ENCODE peak calls at places on chromosome 7, in seven cellular contexts. A, H, C, R, W, L and K are unnamed samples.
A peak's percentile ranks its signal among the peaks of the same experiment; 100 is the strongest.

GRCh38 chr7:159237022-159237421 is 92.4 kb upstream of the VIPR2 start:
- DNase-seq in A (no peak), H (no peak), C (no peak), R (no peak), W (no peak), L (no peak), K (no peak)

GRCh38 chr7:123876557-123877256 is 31.7 kb downstream of the HYAL4 start:
- DNase-seq in A (no peak), H (no peak), C (no peak), R (no peak), W (no peak), L (no peak), K (no peak)

GRCh38 chr7:5177060-5177459 is 13.0 kb upstream of the WIPI2 start:
- DNase-seq in A (peak; percentile 93), H (peak; percentile 73), C (peak; percentile 25), R (peak; percentile 19), W (peak; percentile 75), L (peak; percentile 51), K (no peak)

GRCh38 chr7:44187636-44188416 is 1.4 kb downstream of the GCK start:
- DNase-seq in A (no peak), H (peak; percentile 55), C (no peak), R (no peak), W (no peak), L (no peak), K (no peak)

GRCh38 chr7:13411151-13411550 is 578.3 kb downstream of the ETV1 start:
- DNase-seq in A (no peak), H (no peak), C (no peak), R (no peak), W (no peak), L (no peak), K (no peak)

GRCh38 chr7:55538538-55538937 is 33.8 kb downstream of the VOPP1 start:
- DNase-seq in A (no peak), H (no peak), C (peak; percentile 85), R (no peak), W (no peak), L (peak; percentile 90), K (no peak)

GRCh38 chr7:104327534-104327933 is 869 bp upstream of the LHFPL3 start:
- DNase-seq in A (no peak), H (no peak), C (no peak), R (no peak), W (no peak), L (no peak), K (no peak)

GRCh38 chr7:98282727-98283126 is 1.2 kb downstream of the BRI3 start:
- DNase-seq in A (no peak), H (no peak), C (no peak), R (no peak), W (no peak), L (peak; percentile 20), K (no peak)

GRCh38 chr7:132393789-132394261 is 182.4 kb downstream of the PLXNA4 start:
- DNase-seq in A (peak; percentile 60), H (no peak), C (no peak), R (peak; percentile 72), W (peak; percentile 53), L (peak; percentile 36), K (no peak)

GRCh38 chr7:147245274-147245673 is 1128.7 kb downstream of the CNTNAP2 start:
- DNase-seq in A (peak; percentile 45), H (no peak), C (no peak), R (peak; percentile 33), W (no peak), L (peak; percentile 15), K (no peak)

GRCh38 chr7:66524738-66525137 is 103.9 kb upstream of the KCTD7 start:
- DNase-seq in A (no peak), H (no peak), C (no peak), R (no peak), W (no peak), L (no peak), K (no peak)

GRCh38 chr7:76318488-76319353 is 16.2 kb downstream of the HSPB1 start:
- DNase-seq in A (peak; percentile 73), H (peak; percentile 83), C (peak; percentile 73), R (peak; percentile 86), W (peak; percentile 64), L (peak; percentile 88), K (peak; percentile 90)

GRCh38 chr7:70434376-70434775 is 697.6 kb upstream of the GALNT17 start:
- DNase-seq in A (no peak), H (no peak), C (no peak), R (no peak), W (no peak), L (no peak), K (no peak)

DNA sequence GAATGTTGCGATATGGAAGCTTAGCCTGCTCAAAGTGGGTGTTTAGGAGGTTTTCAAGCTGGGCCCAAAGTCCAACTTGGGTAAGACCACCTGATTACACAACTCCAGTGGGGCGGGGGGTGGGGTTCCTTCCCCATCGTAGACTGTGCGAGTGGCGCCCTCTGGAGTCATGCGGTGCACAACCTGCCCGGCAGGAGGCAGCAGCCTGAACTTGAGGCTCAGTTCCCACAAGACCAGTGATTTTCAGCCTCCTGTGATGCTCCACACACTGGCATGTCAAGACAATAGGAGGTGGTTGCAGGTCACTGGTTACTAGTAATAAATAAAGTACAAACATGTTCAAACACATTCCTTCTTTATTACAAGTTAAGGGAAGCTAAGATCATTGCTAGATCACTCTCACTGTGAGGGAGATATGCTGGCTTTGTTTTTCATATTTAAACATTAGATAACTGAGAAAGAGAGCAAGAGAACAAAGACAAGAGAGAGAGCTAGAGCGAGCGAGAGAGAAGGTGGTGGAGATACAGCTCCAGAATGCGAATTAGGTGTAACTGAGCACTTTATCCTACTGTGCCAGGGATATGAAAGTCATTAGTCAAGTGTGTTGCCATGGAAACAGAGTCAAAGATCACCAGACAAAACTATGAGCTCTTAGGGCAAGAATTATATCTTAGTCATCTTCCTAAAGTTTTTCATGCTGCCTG is 97.4 kb upstream of the BMPER start:
- DNase-seq in A (no peak), H (no peak), C (peak; percentile 78), R (no peak), W (peak; percentile 18), L (peak; percentile 82), K (no peak)
- TF ChIP-seq CTCF in A (peak; percentile 8), H (no peak), C (peak; percentile 55), R (no peak), W (no peak), L (peak; percentile 61), K (peak; percentile 69)

GRCh38 chr7:128266891-128267839 is 26.1 kb downstream of the LEP start:
- DNase-seq in A (peak; percentile 61), H (peak; percentile 63), C (peak; percentile 29), R (peak; percentile 22), W (peak; percentile 52), L (peak; percentile 48), K (no peak)
- TF ChIP-seq CTCF in A (no peak), H (no peak), C (peak; percentile 19), R (no peak), W (no peak), L (no peak), K (peak; percentile 59)

DNA sequence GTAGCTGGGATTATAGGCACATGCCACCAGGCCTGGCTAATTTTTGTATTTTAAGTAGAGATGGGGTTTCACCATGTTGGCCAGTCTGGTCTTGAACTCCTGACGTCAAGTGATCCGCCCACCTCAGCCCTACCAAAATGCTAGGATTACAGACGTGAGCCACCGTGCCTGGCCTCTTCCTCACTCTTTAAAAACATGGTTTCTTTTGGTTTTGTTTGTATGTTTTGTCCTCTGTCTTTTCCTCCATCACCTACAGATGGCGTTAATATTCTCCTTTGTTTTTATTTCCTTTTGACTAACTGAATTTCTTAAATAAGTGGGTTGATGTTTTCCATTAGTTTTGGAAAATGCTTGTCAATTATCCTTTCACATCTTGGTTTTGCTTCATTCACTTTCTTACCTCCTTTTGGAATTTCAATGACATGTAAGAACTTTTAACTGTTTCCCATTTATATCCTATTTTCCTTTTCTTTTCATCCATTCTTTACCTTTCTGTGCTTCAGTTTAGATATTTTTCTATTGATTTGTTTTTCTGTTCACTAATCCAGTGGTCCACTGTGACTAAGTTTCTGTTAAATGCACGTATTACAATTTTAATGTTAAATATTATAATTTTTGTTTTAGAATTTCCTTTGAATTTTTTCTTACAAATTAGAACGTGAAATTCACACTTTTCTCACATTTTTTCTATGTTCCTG is 104.1 kb downstream of the ZNF467 start:
- DNase-seq in A (no peak), H (no peak), C (no peak), R (no peak), W (no peak), L (peak; percentile 13), K (no peak)
- TF ChIP-seq CTCF in A (peak; percentile 8), H (peak; percentile 43), C (peak; percentile 44), R (no peak), W (no peak), L (peak; percentile 39), K (peak; percentile 73)

GRCh38 chr7:136308230-136308629 is 331.1 kb upstream of the MTPN start:
- DNase-seq in A (no peak), H (no peak), C (no peak), R (no peak), W (no peak), L (no peak), K (no peak)
- TF ChIP-seq CTCF in A (no peak), H (no peak), C (no peak), R (no peak), W (no peak), L (no peak), K (no peak)

DNA sequence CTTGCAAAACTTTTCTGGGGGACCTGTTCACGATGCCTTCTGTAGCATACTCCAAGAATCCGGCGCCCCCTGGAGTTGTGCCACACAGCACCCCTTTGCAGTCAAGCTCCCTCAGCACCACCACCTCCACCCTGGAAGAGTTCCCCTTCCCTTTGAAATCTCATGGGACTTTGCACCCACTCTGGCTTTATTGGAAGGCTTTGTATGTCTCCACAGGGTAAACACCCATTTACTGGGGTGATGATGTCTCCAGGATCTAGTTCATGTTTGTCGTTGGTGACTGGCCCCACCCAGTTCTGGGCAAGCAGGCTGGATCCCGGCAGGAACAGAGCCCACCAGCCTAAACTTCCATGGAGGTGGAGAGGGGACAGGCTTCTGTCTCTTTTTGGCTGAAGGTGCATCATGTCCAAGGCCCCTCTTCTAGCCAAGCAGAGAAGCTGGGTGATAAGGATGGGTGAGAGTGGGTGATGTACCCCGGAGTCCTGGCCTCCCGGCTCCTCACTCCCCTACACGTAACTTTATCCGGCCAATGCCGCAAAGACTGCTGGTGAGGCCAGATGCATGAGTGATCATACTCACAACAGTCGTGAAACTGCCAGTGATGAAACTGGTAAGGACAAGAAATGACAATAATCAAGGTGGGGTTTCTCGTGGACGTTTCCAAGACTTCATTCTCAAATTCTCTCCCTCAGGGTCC is 727 bp upstream of the CLDN4 start:
- DNase-seq in A (no peak), H (no peak), C (no peak), R (no peak), W (no peak), L (no peak), K (no peak)
- TF ChIP-seq CTCF in A (no peak), H (no peak), C (no peak), R (no peak), W (no peak), L (no peak), K (no peak)